ENCODE peak calls at places on chromosomes 11 and 22, in seven cellular contexts. L, B, E, M, R, K and F are unnamed samples.

GRCh38 chr11:65552413-65552951 is 5.7 kb downstream of the LTBP3 start:
- DNase-seq in L (no peak), B (no peak), E (no peak), M (no peak), R (no peak), K (no peak), F (no peak)

GRCh38 chr11:353315-353857 is 15.9 kb upstream of the B4GALNT4 start:
- DNase-seq in L (no peak), B (no peak), E (no peak), M (no peak), R (peak), K (peak), F (no peak)

GRCh38 chr11:46050652-46051051 is 70.6 kb downstream of the PHF21A start:
- DNase-seq in L (no peak), B (no peak), E (no peak), M (no peak), R (no peak), K (no peak), F (no peak)

GRCh38 chr11:126438272-126438671 is 82.8 kb downstream of the ST3GAL4 start:
- DNase-seq in L (no peak), B (no peak), E (no peak), M (no peak), R (no peak), K (no peak), F (no peak)

GRCh38 chr11:69137148-69137844 is 18.4 kb upstream of the SMIM38 start:
- DNase-seq in L (no peak), B (no peak), E (no peak), M (no peak), R (no peak), K (no peak), F (no peak)

GRCh38 chr22:30457964-30458363 is 13.9 kb downstream of the SEC14L3 start:
- DNase-seq in L (no peak), B (no peak), E (no peak), M (no peak), R (no peak), K (no peak), F (no peak)

GRCh38 chr11:115504279-115505158 is at the start of gene CADM1:
- DNase-seq in L (peak), B (peak), E (peak), M (no peak), R (peak), K (peak), F (peak)

GRCh38 chr11:119206512-119207299 is 567 bp downstream of the CBL start:
- DNase-seq in L (peak), B (no peak), E (peak), M (no peak), R (peak), K (no peak), F (no peak)

GRCh38 chr11:70381872-70382842 is 16.2 kb upstream of the CTTN start:
- DNase-seq in L (no peak), B (no peak), E (no peak), M (no peak), R (peak), K (no peak), F (no peak)

GRCh38 chr11:35373284-35373933 is 45.9 kb downstream of the SLC1A2 start:
- DNase-seq in L (peak), B (no peak), E (no peak), M (no peak), R (no peak), K (peak), F (no peak)

GRCh38 chr11:113562981-113563461 is 87.8 kb upstream of the DRD2 start:
- DNase-seq in L (no peak), B (no peak), E (no peak), M (no peak), R (no peak), K (no peak), F (no peak)

GRCh38 chr11:116731097-116731761 is 41.6 kb downstream of the BUD13 start:
- DNase-seq in L (peak), B (no peak), E (no peak), M (no peak), R (no peak), K (peak), F (no peak)

GRCh38 chr22:28505416-28506156 is 174.1 kb downstream of the TTC28 start:
- DNase-seq in L (no peak), B (no peak), E (no peak), M (no peak), R (no peak), K (no peak), F (no peak)

GRCh38 chr22:44211946-44212930 is 31.5 kb downstream of the PARVG start:
- DNase-seq in L (peak), B (no peak), E (no peak), M (no peak), R (no peak), K (no peak), F (no peak)

GRCh38 chr11:65274734-65275682 is 13.2 kb downstream of the POLA2 start:
- DNase-seq in L (peak), B (peak), E (no peak), M (no peak), R (peak), K (peak), F (no peak)

GRCh38 chr11:6755303-6755952 is 16.3 kb downstream of the OR2AG2 start:
- DNase-seq in L (peak), B (no peak), E (no peak), M (no peak), R (peak), K (peak), F (no peak)

GRCh38 chr11:107561688-107562087 is 3.8 kb downstream of the ALKBH8 start:
- DNase-seq in L (no peak), B (no peak), E (no peak), M (no peak), R (no peak), K (no peak), F (no peak)

GRCh38 chr11:95093548-95093947 is 3.9 kb downstream of the ENDOD1 start:
- DNase-seq in L (no peak), B (no peak), E (no peak), M (no peak), R (no peak), K (no peak), F (no peak)

GRCh38 chr11:69939551-69940245 is 120.5 kb upstream of the FGF3 start:
- DNase-seq in L (peak), B (no peak), E (no peak), M (no peak), R (no peak), K (no peak), F (no peak)

GRCh38 chr11:46279393-46280099 is 2.1 kb downstream of the CREB3L1 start:
- DNase-seq in L (peak), B (no peak), E (no peak), M (no peak), R (no peak), K (no peak), F (no peak)

GRCh38 chr11:65498042-65498726 is 661 bp upstream of the MALAT1 start:
- DNase-seq in L (no peak), B (no peak), E (no peak), M (peak), R (no peak), K (no peak), F (no peak)

GRCh38 chr22:43563571-43563970 is 151.8 kb downstream of the MPPED1 start:
- DNase-seq in L (no peak), B (no peak), E (no peak), M (no peak), R (no peak), K (no peak), F (no peak)

GRCh38 chr11:108734956-108735559 is 70.2 kb downstream of the DDX10 start:
- DNase-seq in L (peak), B (no peak), E (no peak), M (no peak), R (peak), K (peak), F (no peak)
- TF ChIP-seq TAF1 in L (no peak), B (no peak), E (no peak), M (no peak), R (no peak), K (no peak), F (no peak)

DNA sequence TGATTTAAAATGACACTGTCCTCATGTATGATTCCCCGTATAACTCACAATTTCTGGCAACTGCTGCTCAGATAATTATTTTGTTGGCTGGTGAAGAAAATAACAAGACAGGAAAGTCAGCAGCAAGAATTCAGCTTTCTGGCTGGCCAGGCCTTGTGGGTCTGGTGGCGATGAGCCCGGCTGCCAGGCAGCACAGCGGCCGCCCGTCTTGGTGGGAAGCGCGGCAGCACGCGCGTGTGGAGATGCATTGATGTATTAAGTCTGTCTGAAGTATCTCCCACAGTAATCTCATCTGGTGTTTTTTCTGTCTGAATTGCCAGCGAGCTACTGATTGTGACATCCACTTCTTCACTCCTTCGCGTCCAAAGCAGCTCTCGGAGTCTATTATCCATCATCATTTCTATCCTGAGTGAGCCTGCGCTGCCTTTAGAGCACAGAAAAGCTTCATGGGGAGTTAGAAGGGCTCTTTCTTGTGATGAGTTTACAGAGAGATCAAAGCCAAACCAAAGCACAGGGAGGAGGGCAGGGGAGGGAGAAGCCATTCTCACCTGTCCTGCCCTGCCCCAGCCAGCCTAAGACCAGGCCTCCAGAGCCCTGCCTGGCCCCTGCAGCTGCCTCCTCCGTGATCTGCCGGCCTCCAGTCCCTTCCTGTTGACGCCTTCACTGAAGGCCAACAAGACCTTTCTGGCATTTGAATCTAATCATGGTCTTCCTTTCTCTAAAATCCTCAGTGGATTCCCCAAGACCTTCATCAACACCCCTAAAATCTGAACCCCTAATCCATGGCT is 1418.9 kb downstream of the TBC1D22A start:
- DNase-seq in L (no peak), B (no peak), E (no peak), M (no peak), R (no peak), K (no peak), F (no peak)
- TF ChIP-seq TAF1 in L (no peak), B (no peak), E (no peak), M (no peak), R (no peak), K (no peak), F (no peak)

DNA sequence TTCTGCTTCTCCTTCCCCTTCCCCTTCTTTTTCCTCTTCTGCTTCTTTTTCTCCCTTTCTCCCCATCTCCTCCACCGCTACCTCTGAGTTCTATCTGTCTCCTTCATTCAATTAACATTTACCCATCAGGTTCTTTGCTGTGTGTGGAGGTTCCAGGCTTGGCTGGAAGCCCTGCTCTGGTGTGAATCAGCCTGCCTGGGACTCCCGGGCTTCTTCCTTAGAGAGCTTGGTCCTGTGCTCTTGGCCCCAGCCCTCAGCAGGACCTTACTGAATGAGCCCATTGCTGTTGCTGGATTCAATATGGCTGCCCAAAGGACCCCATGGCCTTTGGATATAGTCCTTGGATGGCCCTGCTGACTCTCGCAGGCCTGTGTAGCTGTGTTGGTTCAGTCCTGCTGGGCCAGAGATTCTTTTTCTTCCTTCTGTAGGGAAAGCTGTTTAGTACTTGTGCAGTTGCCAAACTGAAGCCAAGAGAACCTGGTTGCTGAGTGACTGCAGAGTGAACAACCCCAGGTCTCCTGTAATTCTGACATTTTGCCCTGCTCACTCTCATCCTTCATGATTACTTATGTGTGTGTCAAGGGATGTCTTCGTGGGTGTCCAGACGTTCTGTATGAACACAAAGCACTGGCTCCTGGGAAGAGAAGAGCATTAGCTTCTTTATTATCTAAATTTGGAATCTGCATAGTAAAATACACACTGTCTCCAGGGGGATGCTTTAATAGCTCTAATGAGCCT is 81.0 kb upstream of the ZBED5 start:
- DNase-seq in L (no peak), B (no peak), E (no peak), M (no peak), R (no peak), K (no peak), F (no peak)
- TF ChIP-seq TAF1 in L (no peak), B (no peak), E (no peak), M (no peak), R (no peak), K (no peak), F (no peak)

DNA sequence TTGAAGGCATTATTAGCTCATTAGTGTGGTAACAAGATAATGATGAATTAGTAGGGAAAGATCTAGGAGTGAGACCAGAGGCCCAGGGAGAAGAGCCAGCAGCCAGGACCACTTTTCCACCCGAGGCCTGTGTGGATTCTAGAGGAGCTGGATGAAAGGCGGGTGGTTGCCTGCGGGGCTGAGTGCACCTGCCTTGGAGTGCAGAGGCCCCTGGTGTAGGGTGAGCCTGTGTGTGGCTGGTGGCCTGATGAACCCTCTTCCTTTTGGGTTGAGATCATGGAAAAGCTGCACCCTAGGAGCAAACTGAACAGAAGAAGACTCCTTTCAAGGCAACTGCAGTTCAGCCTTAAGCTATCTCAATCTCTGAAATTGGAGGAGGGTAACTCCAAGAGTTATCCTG is 5.9 kb upstream of the TP53AIP1 start:
- DNase-seq in L (no peak), B (no peak), E (no peak), M (no peak), R (no peak), K (no peak), F (no peak)
- TF ChIP-seq TAF1 in L (no peak), B (no peak), E (no peak), M (no peak), R (no peak), K (no peak), F (no peak)

GRCh38 chr22:35037089-35037488 is 28.9 kb upstream of the ISX start:
- DNase-seq in L (no peak), B (no peak), E (no peak), M (no peak), R (peak), K (no peak), F (no peak)
- TF ChIP-seq TAF1 in L (no peak), B (no peak), E (no peak), M (no peak), R (no peak), K (no peak), F (no peak)

GRCh38 chr11:12724301-12725046 is 50.3 kb downstream of the TEAD1 start:
- DNase-seq in L (peak), B (peak), E (no peak), M (no peak), R (peak), K (peak), F (no peak)
- TF ChIP-seq TAF1 in L (no peak), B (no peak), E (no peak), M (no peak), R (no peak), K (no peak), F (no peak)

DNA sequence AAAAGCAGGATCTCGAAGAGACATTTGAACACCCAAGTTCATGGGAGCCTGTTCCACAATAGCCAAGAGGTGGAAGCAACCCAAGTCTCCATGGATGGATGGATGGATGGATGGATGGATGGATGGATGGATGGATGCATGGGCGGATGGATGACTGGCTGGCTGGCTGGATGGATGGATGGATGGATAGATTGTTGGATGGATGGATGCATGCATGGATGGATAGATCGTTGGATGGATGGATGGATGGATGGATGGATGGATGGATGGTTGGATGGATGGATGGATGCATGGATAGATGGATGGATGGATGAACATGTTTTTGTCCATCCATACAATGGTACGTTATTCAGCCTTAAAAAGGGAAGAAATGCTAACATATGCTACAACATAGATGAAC is 603.4 kb downstream of the BRD1 start:
- DNase-seq in L (no peak), B (no peak), E (no peak), M (no peak), R (no peak), K (no peak), F (no peak)
- TF ChIP-seq TAF1 in L (no peak), B (no peak), E (no peak), M (no peak), R (no peak), K (no peak), F (no peak)

DNA sequence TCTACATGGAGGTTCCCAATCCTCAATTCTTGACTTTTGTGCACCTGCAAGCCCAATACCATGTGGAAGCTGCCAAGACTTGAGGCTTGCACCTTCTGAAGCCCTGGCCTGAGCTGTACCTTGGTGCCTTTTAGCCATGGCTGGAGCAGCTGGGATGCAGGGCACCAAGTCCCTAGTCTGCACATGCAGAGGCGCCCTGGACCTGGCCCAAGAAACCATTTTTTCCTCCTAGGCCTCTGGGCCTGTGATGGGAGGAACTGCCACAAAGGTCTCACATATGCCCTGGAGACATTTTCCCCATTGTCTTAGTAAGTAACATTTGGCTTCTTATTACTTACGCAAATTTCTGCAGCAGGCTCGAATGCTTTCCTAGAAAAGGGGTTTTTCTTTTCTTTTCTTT is 431.9 kb upstream of the ANO5 start:
- DNase-seq in L (no peak), B (no peak), E (no peak), M (no peak), R (no peak), K (no peak), F (no peak)
- TF ChIP-seq TAF1 in L (no peak), B (no peak), E (no peak), M (no peak), R (no peak), K (no peak), F (no peak)

DNA sequence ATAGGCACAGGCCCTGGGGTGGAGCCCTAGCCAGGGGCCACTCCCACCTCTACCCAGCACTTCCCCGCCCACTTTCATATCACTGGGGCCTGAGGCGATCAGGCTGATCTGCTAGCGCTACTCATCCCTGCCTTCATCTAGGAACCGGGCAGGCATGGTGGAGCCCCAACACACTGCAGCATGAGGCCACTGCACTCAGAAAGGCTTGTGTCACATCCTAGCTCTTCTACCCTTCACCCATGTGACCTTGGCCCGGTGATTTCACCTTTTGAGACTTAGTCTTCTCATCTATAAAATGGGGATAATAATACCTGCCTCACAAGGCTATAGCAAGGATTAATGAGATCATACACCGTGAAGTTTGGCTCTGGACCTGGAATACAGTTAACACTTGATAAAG is 18.1 kb upstream of the GDPD5 start:
- DNase-seq in L (no peak), B (no peak), E (no peak), M (no peak), R (peak), K (no peak), F (no peak)
- TF ChIP-seq TAF1 in L (no peak), B (no peak), E (no peak), M (no peak), R (no peak), K (no peak), F (no peak)